ENCODE peak calls at places on chromosome 21, in seven cellular contexts. J is IMR-90, V is A549, I is K562, H is SK-N-SH, M is HCT116, L is HepG2. K is an unnamed sample.

GRCh38 chr21:20970691-20971090 is 27.5 kb upstream of the NCAM2 start:
- DNase-seq in M (no peak), H (no peak), L (no peak), J (no peak), I (no peak), V (no peak), K (no peak)

GRCh38 chr21:14523234-14523633 is 22.9 kb downstream of the SAMSN1 start:
- DNase-seq in J (no peak), L (no peak), H (no peak), I (no peak), M (no peak), V (no peak), K (no peak)

GRCh38 chr21:21730524-21730923 is 732.3 kb downstream of the NCAM2 start:
- DNase-seq in V (no peak), J (peak), M (no peak), L (no peak), I (no peak), H (no peak), K (no peak)

GRCh38 chr21:23725576-23725975 is 1881.7 kb downstream of the MRPL39 start:
- DNase-seq in V (no peak), M (no peak), L (no peak), H (no peak), J (no peak), I (no peak), K (no peak)

GRCh38 chr21:28687571-28687970 is 305.1 kb downstream of the LTN1 start:
- DNase-seq in L (no peak), M (no peak), V (no peak), J (no peak), H (no peak), I (no peak), K (no peak)

GRCh38 chr21:19031956-19032355 is 628.4 kb upstream of the TMPRSS15 start:
- DNase-seq in M (no peak), V (no peak), H (no peak), L (no peak), J (no peak), I (no peak), K (no peak)

GRCh38 chr21:35077975-35078374 is 28.9 kb upstream of the RUNX1 start:
- DNase-seq in J (no peak), L (no peak), V (no peak), I (no peak), H (no peak), M (no peak), K (no peak)

GRCh38 chr21:14995695-14996490 is 68.9 kb downstream of the NRIP1 start:
- DNase-seq in V (peak), J (peak), I (no peak), H (no peak), M (no peak), L (no peak), K (no peak)

GRCh38 chr21:35382696-35383095 is 333.6 kb upstream of the RUNX1 start:
- DNase-seq in I (no peak), L (no peak), H (no peak), J (no peak), V (no peak), M (no peak), K (no peak)

GRCh38 chr21:36087362-36088138 is 17.7 kb downstream of the CBR1 start:
- DNase-seq in J (peak), I (no peak), M (no peak), H (no peak), L (no peak), V (no peak), K (no peak)

GRCh38 chr21:34899760-34900159 is 149.3 kb downstream of the RUNX1 start:
- DNase-seq in V (no peak), J (no peak), I (no peak), M (no peak), L (no peak), H (no peak), K (no peak)

GRCh38 chr21:25639922-25640670 is 1.0 kb downstream of the JAM2 start:
- DNase-seq in H (peak), V (no peak), L (no peak), M (no peak), J (no peak), I (no peak), K (peak)

GRCh38 chr21:34846601-34847112 is 177.9 kb downstream of the CLIC6 start:
- DNase-seq in J (peak), H (no peak), V (peak), M (peak), L (no peak), I (no peak), K (no peak)

GRCh38 chr21:34994646-34995631 is 54.2 kb downstream of the RUNX1 start:
- DNase-seq in L (no peak), I (peak), V (no peak), M (no peak), J (no peak), H (no peak), K (no peak)

GRCh38 chr21:38646213-38646837 is 148.0 kb upstream of the ERG start:
- DNase-seq in V (no peak), J (peak), M (no peak), L (no peak), H (no peak), I (no peak), K (no peak)

GRCh38 chr21:24729568-24729967 is 877.7 kb downstream of the MRPL39 start:
- DNase-seq in I (no peak), L (no peak), V (no peak), H (no peak), M (no peak), J (peak), K (no peak)

GRCh38 chr21:37711294-37711844 is 204.9 kb downstream of the KCNJ6 start:
- DNase-seq in M (no peak), L (no peak), J (no peak), H (peak), V (no peak), I (no peak), K (no peak)

GRCh38 chr21:19261731-19262367 is 858.3 kb upstream of the TMPRSS15 start:
- DNase-seq in L (no peak), M (no peak), H (no peak), I (no peak), V (no peak), J (no peak), K (no peak)

GRCh38 chr21:19463966-19464365 is 1060.4 kb upstream of the TMPRSS15 start:
- DNase-seq in J (no peak), H (no peak), I (no peak), L (no peak), V (no peak), M (no peak), K (no peak)

GRCh38 chr21:35855463-35855862 is 204.9 kb downstream of the SETD4 start:
- DNase-seq in I (no peak), J (peak), L (no peak), M (no peak), V (no peak), H (no peak), K (no peak)

GRCh38 chr21:34596561-34597271 is 18.2 kb downstream of the RCAN1 start:
- DNase-seq in L (no peak), V (no peak), I (no peak), H (no peak), M (no peak), J (no peak), K (peak)

GRCh38 chr21:28982637-28983036 is 10.0 kb downstream of the LTN1 start:
- DNase-seq in I (no peak), J (no peak), L (no peak), H (no peak), V (no peak), M (no peak), K (no peak)

GRCh38 chr21:16113052-16113715 is 383.4 kb downstream of the USP25 start:
- DNase-seq in M (no peak), J (peak), L (no peak), V (no peak), H (no peak), I (no peak), K (no peak)

GRCh38 chr21:29166853-29167252 is 36.4 kb downstream of the MAP3K7CL start:
- DNase-seq in I (no peak), J (no peak), V (no peak), H (no peak), M (no peak), L (no peak), K (no peak)

GRCh38 chr21:20946701-20947100 is 51.5 kb upstream of the NCAM2 start:
- DNase-seq in L (no peak), J (no peak), M (no peak), I (no peak), H (no peak), V (no peak), K (no peak)

GRCh38 chr21:28636988-28637691 is 355.5 kb downstream of the LTN1 start:
- DNase-seq in I (no peak), J (peak), M (no peak), L (no peak), V (peak), H (no peak), K (no peak)

GRCh38 chr21:23921670-23922418 is 1685.4 kb downstream of the MRPL39 start:
- DNase-seq in J (no peak), L (no peak), V (no peak), M (no peak), H (no peak), I (peak), K (no peak)

GRCh38 chr21:21019681-21020080 is 21.5 kb downstream of the NCAM2 start:
- DNase-seq in M (no peak), H (no peak), I (no peak), L (no peak), J (peak), V (no peak), K (no peak)

DNA sequence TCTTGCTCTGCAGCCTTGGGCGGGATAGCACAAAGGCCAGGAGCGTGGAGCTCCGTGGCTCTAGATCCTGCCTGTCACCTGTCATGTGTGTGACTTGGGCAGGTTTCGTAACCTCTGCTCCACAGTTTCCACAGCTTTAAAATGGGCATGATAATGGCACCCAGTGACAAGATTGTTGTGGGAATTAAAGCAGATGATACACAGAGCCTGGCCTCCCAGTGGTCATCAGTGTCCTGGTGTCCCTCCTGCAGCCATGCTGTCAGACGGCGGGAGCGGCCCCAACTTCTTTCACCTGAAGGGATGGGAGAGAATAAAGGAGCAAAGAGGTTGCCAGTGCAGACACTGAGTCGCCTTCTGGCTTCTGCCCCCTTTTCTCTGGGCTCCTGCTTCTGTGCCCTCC is 61.5 kb downstream of the SLC37A1 start:
- DNase-seq in L (no peak), J (no peak), H (no peak), V (no peak), I (no peak), M (no peak), K (no peak)
- TF ChIP-seq RAD21 in L (no peak), J (no peak), H (no peak), V (no peak), I (no peak), M (no peak), K (no peak)

DNA sequence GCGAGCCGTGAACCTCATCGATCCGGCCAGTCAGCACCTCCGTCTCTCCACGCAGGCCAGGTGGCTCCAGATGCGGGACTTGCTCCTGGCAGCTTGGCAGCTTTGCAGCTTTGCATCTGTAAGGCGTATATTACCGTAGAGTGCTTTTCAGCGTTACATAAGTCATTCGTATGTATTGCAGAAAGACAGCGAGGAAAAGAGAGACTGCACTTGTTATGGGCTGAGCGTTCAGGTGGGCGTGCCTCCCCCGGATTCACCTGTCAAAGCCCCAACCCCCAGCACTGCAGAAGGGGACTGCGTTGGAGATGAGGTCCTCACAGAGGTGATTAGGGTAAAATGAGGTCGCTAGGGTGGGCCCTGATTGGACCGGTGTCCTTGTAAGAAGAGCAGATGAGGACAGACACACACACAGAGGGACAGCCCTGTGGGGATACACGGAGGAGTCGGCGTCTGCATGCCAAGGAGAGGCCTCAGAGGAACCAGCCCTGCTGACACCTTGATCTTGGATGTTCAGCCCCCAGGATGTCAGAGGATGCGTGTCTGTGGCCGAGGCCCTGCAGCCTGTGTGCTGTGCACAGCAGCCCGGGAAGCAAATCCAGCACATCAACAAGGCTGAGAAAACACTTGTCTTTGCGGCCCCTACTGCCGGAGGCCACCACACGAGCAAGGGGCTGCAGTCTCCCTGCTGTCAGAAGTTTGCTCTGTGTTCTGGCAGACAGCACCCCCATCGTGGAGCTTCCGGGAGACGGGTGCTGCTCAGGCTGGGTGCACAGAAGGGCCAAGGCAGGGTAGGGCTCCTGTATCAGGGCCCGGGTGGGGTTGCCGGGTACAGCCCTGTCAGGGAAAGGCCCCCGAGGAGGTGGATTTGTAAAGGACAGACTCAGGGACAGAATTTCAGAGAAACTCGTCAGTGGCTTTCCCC is 10.9 kb upstream of the AGPAT3 start:
- DNase-seq in J (no peak), L (no peak), I (peak), H (no peak), V (no peak), M (no peak), K (no peak)
- TF ChIP-seq RAD21 in J (no peak), L (no peak), I (no peak), H (no peak), V (no peak), M (no peak), K (no peak)

DNA sequence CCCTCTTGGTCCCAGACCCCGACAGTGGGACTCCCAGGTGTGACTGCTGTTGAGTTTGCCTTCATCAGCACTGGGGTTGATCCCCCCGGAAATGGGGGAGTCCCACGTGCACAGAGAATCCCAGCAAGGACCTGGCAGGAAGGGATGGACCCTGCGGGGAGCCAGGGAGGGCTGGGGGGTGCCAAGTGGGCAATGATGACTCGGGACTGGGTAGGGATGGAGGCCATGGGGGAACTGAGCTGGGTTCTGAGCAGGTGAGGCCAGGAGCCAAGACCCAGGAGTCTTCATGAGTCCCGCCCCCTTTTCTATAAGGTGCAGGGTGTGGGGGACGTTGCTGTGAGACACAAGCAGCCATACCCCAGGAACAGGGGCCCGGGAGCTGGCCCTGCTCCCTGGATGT is 103.8 kb downstream of the CRYAA start:
- DNase-seq in I (no peak), H (no peak), J (no peak), M (no peak), V (no peak), L (no peak), K (no peak)
- TF ChIP-seq RAD21 in I (no peak), H (no peak), J (no peak), M (no peak), V (no peak), L (no peak), K (no peak)

GRCh38 chr21:41071410-41071809 is 96.5 kb upstream of the BACE2 start:
- DNase-seq in J (no peak), L (no peak), M (no peak), V (peak), H (peak), I (no peak), K (peak)

GRCh38 chr21:41075668-41076463 is 92.1 kb upstream of the BACE2 start:
- DNase-seq in V (no peak), H (no peak), L (no peak), I (no peak), M (no peak), J (no peak), K (no peak)

GRCh38 chr21:41069305-41069642 is 98.7 kb upstream of the BACE2 start:
- DNase-seq in M (no peak), I (no peak), H (no peak), J (no peak), L (no peak), V (no peak), K (no peak)

GRCh38 chr21:41079159-41079558 is 88.8 kb upstream of the BACE2 start:
- DNase-seq in I (no peak), L (no peak), H (no peak), M (no peak), V (no peak), J (no peak), K (no peak)

GRCh38 chr21:41074607-41075184 is 93.3 kb upstream of the BACE2 start:
- DNase-seq in V (no peak), H (no peak), M (no peak), J (no peak), I (no peak), L (no peak), K (no peak)
- TF ChIP-seq RAD21 in V (no peak), H (no peak), M (no peak), J (no peak), I (no peak), L (no peak), K (no peak)

GRCh38 chr21:39720126-39720778 is 24.7 kb upstream of the IGSF5 start:
- DNase-seq in H (no peak), V (peak), L (no peak), M (no peak), J (no peak), I (no peak), K (no peak)
- TF ChIP-seq RAD21 in H (no peak), V (no peak), L (no peak), M (no peak), J (no peak), I (no peak), K (no peak)

GRCh38 chr21:26850116-26850643 is 5.0 kb upstream of the ADAMTS1 start:
- DNase-seq in I (no peak), V (peak), H (peak), J (peak), M (peak), L (peak), K (no peak)
- TF ChIP-seq RAD21 in I (peak), V (peak), H (peak), J (peak), M (peak), L (no peak), K (peak)

GRCh38 chr21:46307625-46308024 is 16.0 kb downstream of the C21orf58 start:
- DNase-seq in H (no peak), V (no peak), J (peak), I (no peak), L (no peak), M (no peak), K (no peak)
- TF ChIP-seq RAD21 in H (no peak), V (no peak), J (no peak), I (no peak), L (no peak), M (no peak), K (no peak)

DNA sequence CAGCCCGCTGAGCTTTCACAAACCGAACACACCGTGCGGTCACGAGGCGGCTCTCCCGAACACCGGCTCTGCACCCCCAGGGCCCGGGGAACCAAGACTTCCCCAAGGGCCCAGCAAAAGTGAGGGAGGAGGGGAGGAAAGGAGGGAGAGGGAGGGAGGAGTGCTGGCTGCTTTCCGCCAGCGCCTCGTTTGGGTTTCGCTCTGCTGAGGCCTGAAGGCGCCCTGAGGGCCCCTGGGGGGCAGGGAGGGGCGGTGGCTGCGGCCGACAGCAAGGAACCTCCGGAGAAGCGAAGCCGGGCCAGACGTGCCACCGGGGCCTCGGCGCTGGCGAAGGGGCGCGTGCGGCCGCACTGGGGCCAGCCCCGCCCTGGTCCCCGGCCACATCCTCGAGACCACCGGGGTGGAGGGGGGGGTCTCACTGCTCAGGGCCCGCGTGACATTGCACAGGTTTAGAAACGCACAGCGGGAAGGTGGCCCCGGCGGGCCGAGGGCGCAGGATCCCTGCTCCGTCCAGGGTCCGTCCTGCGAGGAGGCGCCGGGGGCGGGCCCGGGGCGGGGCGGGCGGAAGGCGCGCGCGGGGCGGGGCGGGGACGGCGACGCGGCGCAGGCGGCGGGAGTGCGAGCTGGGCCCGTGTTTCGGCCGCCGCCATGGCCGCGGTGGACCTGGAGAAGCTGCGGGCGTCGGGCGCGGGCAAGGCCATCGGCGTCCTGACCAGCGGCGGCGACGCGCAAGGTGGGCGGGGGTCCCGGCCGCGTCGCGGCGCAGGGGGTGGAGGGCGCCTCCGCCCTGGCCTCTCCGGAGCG is at the start of gene PFKL:
- DNase-seq in M (no peak), L (peak), J (peak), H (peak), I (peak), V (peak), K (peak)
- TF ChIP-seq RAD21 in M (no peak), L (no peak), J (no peak), H (no peak), I (no peak), V (no peak), K (no peak)

GRCh38 chr21:33488936-33489335 is 2.6 kb downstream of the DNAJC28 start:
- DNase-seq in J (no peak), L (no peak), H (no peak), M (no peak), I (no peak), V (no peak), K (no peak)

GRCh38 chr21:33495743-33496142 is 4.2 kb upstream of the DNAJC28 start:
- DNase-seq in V (no peak), L (no peak), I (no peak), H (no peak), M (no peak), J (no peak), K (no peak)

GRCh38 chr21:33490991-33491372 is 534 bp downstream of the DNAJC28 start:
- DNase-seq in M (peak), I (no peak), V (no peak), J (no peak), H (no peak), L (no peak), K (no peak)

GRCh38 chr21:33491373-33492102 is at the start of gene DNAJC28:
- DNase-seq in L (peak), H (peak), V (peak), J (peak), M (peak), I (peak), K (peak)

GRCh38 chr21:33492571-33492970 is 1.1 kb upstream of the DNAJC28 start:
- DNase-seq in I (no peak), H (no peak), V (no peak), J (peak), M (no peak), L (no peak), K (no peak)
- TF ChIP-seq RAD21 in I (no peak), H (no peak), V (no peak), J (no peak), M (no peak), L (no peak), K (no peak)

GRCh38 chr21:17463441-17463840 is 49.4 kb upstream of the CXADR start:
- DNase-seq in V (peak), I (no peak), H (no peak), L (peak), J (peak), M (no peak), K (no peak)
- TF ChIP-seq RAD21 in V (no peak), I (no peak), H (no peak), L (no peak), J (no peak), M (no peak), K (no peak)

K was measured in H1.